ENCODE peak calls at places on chromosomes 4 and X, in five cellular contexts. Q is AG04450, Z is glutamatergic neuron, B is fibroblast of the aortic adventitia, E is pancreas. W is an unnamed sample.

GRCh38 chr4:155025762-155026457 is 182.5 kb upstream of the NPY2R start:
- DNase-seq in B (peak; percentile 63), E (peak; percentile 58), Z (peak; percentile 63), Q (no peak), W (peak; percentile 58)

GRCh38 chrX:106696502-106696901 is 30.0 kb upstream of the RNF128 start:
- DNase-seq in Z (no peak), B (no peak), E (no peak), Q (no peak), W (no peak)

GRCh38 chrX:26597981-26598380 is 382.0 kb downstream of the MAGEB5 start:
- DNase-seq in E (no peak), Z (no peak), Q (no peak), B (no peak), W (peak; percentile 0)

GRCh38 chr4:172850838-172851237 is 317.8 kb upstream of the GALNT7 start:
- DNase-seq in B (peak; percentile 69), Z (no peak), Q (peak; percentile 78), E (no peak), W (peak; percentile 83)

GRCh38 chr4:113684534-113685091 is 76.9 kb downstream of the CAMK2D start:
- DNase-seq in E (no peak), B (peak; percentile 56), Q (no peak), Z (peak; percentile 73), W (peak; percentile 38)

GRCh38 chrX:45133465-45133864 is 67.2 kb downstream of the DIPK2B start:
- DNase-seq in Q (no peak), Z (no peak), B (no peak), E (no peak), W (no peak)

GRCh38 chr4:101020956-101021355 is 326.4 kb downstream of the PPP3CA start:
- DNase-seq in E (no peak), Q (peak; percentile 18), Z (no peak), B (peak; percentile 63), W (peak; percentile 73)

GRCh38 chr4:153476829-153477574 is 10.8 kb downstream of the TMEM131L start:
- DNase-seq in E (no peak), B (no peak), Q (no peak), Z (no peak), W (peak; percentile 80)

GRCh38 chrX:47540754-47541538 is 20.1 kb upstream of the ARAF start:
- DNase-seq in E (peak; percentile 80), B (peak; percentile 91), Z (peak; percentile 46), Q (peak; percentile 76), W (peak; percentile 80)

GRCh38 chr4:184396001-184396400 is 78.3 kb downstream of the IRF2 start:
- DNase-seq in Z (no peak), Q (no peak), B (no peak), E (no peak), W (no peak)

GRCh38 chr4:66331761-66332160 is 661.5 kb upstream of the EPHA5 start:
- DNase-seq in Q (no peak), Z (no peak), B (peak; percentile 47), E (no peak), W (no peak)

GRCh38 chr4:141933978-141934377 is 297.6 kb downstream of the IL15 start:
- DNase-seq in E (no peak), B (no peak), Q (no peak), Z (no peak), W (peak; percentile 36)

GRCh38 chrX:12974797-12975669 is at the start of gene TMSB4X:
- DNase-seq in Z (peak; percentile 84), E (peak; percentile 85), B (peak; percentile 83), Q (no peak), W (peak; percentile 75)

GRCh38 chr4:89055157-89056080 is 1.6 kb downstream of the FAM13A start:
- DNase-seq in B (no peak), Q (no peak), Z (no peak), E (no peak), W (peak; percentile 12)

GRCh38 chrX:23287191-23287764 is 47.4 kb upstream of the PTCHD1 start:
- DNase-seq in B (no peak), Z (no peak), Q (no peak), E (no peak), W (no peak)

GRCh38 chr4:101693842-101694398 is 96.6 kb upstream of the BANK1 start:
- DNase-seq in Z (no peak), B (no peak), Q (no peak), E (no peak), W (peak; percentile 95)

GRCh38 chrX:153763989-153764755 is at the start of gene PLXNB3:
- DNase-seq in B (peak; percentile 59), Z (peak; percentile 78), Q (peak; percentile 21), E (peak; percentile 83), W (peak; percentile 88)

GRCh38 chr4:156781852-156782251 is 189.7 kb downstream of the PDGFC start:
- DNase-seq in Q (no peak), B (peak; percentile 47), Z (no peak), E (no peak), W (peak; percentile 84)

GRCh38 chr4:1691737-1692373 is 7.7 kb upstream of the FAM53A start:
- DNase-seq in Q (no peak), E (no peak), Z (no peak), B (no peak), W (no peak)

GRCh38 chr4:105858466-105859040 is 36.7 kb upstream of the NPNT start:
- DNase-seq in Z (no peak), B (no peak), Q (no peak), E (no peak), W (no peak)

GRCh38 chr4:25306658-25307057 is 5.9 kb upstream of the ZCCHC4 start:
- DNase-seq in E (no peak), Q (no peak), Z (no peak), B (no peak), W (no peak)

GRCh38 chr4:156197216-156197615 is 243.6 kb upstream of the CTSO start:
- DNase-seq in Q (no peak), E (no peak), B (no peak), Z (no peak), W (no peak)

GRCh38 chr4:172927096-172927495 is 241.5 kb upstream of the GALNT7 start:
- DNase-seq in B (no peak), Q (no peak), E (no peak), Z (no peak), W (peak; percentile 28)

GRCh38 chr4:69748176-69748575 is 12.2 kb downstream of the SULT1B1 start:
- DNase-seq in Q (no peak), E (no peak), Z (no peak), B (peak; percentile 52), W (peak; percentile 74)

GRCh38 chr4:3030551-3031356 is 43.6 kb downstream of the HTT-AS start:
- DNase-seq in Q (no peak), Z (no peak), E (no peak), B (no peak), W (no peak)

GRCh38 chr4:21992330-21992729 is 43.8 kb upstream of the KCNIP4 start:
- DNase-seq in E (no peak), B (peak; percentile 92), Z (no peak), Q (no peak), W (no peak)

GRCh38 chr4:32624943-32625603 is 1904.9 kb downstream of the PCDH7 start:
- DNase-seq in B (peak; percentile 39), E (no peak), Q (no peak), Z (no peak), W (peak; percentile 27)

GRCh38 chr4:184815046-184815877 is 10.5 kb downstream of the ACSL1 start:
- DNase-seq in E (peak; percentile 81), Z (no peak), Q (no peak), B (peak; percentile 75), W (peak; percentile 97)

GRCh38 chr4:187304131-187304530 is 580.5 kb upstream of the FAT1 start:
- DNase-seq in E (no peak), Z (peak; percentile 18), Q (no peak), B (no peak), W (no peak)

GRCh38 chrX:55489315-55490009 is at the start of gene USP51:
- DNase-seq in Z (peak; percentile 36), Q (no peak), B (peak; percentile 68), E (no peak), W (no peak)

GRCh38 chr4:84688605-84689004 is 105.7 kb downstream of the CDS1 start:
- DNase-seq in Z (no peak), Q (no peak), E (no peak), B (no peak), W (no peak)

GRCh38 chrX:87517571-87518141 is at the start of gene KLHL4:
- DNase-seq in Q (peak; percentile 38), Z (peak; percentile 30), B (peak; percentile 92), E (no peak), W (peak; percentile 86)

GRCh38 chr4:139672215-139672614 is 6.6 kb downstream of the MGST2 start:
- DNase-seq in Z (no peak), Q (no peak), E (no peak), B (no peak), W (no peak)

GRCh38 chr4:85756938-85757337 is 282.0 kb downstream of the ARHGAP24 start:
- DNase-seq in E (peak; percentile 26), Z (peak; percentile 15), B (peak; percentile 83), Q (no peak), W (peak; percentile 38)

GRCh38 chrX:82081027-82081426 is 879.1 kb downstream of the SH3BGRL start:
- DNase-seq in Z (no peak), E (no peak), B (no peak), Q (no peak), W (no peak)

GRCh38 chr4:83552924-83553323 is 17.0 kb downstream of the GPAT3 start:
- DNase-seq in B (peak; percentile 51), Q (no peak), E (no peak), Z (no peak), W (peak; percentile 40)

GRCh38 chr4:177986236-177986635 is 544.0 kb upstream of the AGA start:
- DNase-seq in B (no peak), Q (no peak), E (no peak), Z (no peak), W (no peak)

GRCh38 chr4:40843696-40844095 is 93.9 kb downstream of the NSUN7 start:
- DNase-seq in B (no peak), Z (no peak), E (no peak), Q (no peak), W (no peak)
- TF ChIP-seq CTCF in B (no peak), Z (no peak), E (no peak), Q (no peak), W (peak; percentile 12)

GRCh38 chrX:36640232-36640631 is 367.9 kb upstream of the FAM47C start:
- DNase-seq in Q (no peak), Z (no peak), B (no peak), E (no peak), W (no peak)
- TF ChIP-seq CTCF in Q (no peak), Z (no peak), B (no peak), E (no peak), W (no peak)

DNA sequence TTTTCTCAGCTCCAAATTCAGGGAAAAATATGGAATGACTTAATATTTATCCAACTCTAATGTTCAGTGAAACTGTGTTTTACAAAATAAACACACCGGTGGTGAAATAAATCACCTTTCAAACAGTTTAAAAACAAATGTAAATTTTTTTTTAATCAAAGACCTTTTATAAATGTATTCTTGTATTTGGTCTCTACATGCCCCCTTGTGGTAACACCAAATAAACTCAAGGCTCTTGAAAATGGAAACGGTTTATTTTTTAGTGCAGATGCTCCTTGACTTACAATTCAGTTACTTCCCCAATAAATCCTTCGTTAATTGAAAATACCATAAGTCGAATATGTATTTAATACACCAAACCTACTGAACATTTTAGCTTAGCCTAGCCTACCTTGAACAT is 45.9 kb upstream of the ITM2A start:
- DNase-seq in Z (no peak), Q (no peak), E (no peak), B (peak; percentile 28), W (peak; percentile 10)
- TF ChIP-seq CTCF in Z (peak; percentile 49), Q (no peak), E (peak; percentile 3), B (peak; percentile 46), W (no peak)

DNA sequence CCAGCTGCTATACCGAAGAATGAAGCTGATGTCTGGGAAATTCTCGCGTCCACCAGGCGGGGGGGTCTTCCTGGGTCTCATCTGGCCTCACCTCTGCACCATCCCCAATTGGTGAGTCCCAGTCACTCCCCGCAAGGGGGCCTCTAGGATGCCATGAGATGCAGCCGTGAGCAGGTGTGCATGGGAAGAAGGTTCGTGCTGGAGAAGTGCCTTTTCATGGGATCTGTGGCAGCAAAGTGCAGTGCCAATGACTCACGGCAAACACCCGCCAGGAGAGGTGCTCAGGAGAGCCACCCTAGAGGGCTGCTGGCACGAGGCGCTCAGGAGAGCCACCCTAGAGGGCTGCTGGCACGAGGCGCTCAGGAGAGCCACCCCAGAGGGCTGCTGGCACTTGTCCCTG is 55.1 kb downstream of the CPZ start:
- DNase-seq in B (no peak), E (no peak), Z (no peak), Q (no peak), W (no peak)
- TF ChIP-seq CTCF in B (no peak), E (no peak), Z (no peak), Q (no peak), W (no peak)

W was measured in epithelial cell of esophagus.